ENCODE peak calls at places on chromosomes 6 and 20, in six cellular contexts. B is stromal cell of bone marrow; F is AG09319; G is naive thymus-derived CD8-positive, alpha-beta T cell; W is T-helper 1 cell; D is cardiac muscle cell. S is an unnamed sample.

GRCh38 chr6:45678063-45678620 is 300.4 kb upstream of the SUPT3H start:
- DNase-seq in B (no peak), F (no peak), G (no peak), W (no peak), D (no peak), S (no peak)

GRCh38 chr6:26141378-26141901 is 54.2 kb downstream of the HFE start:
- DNase-seq in B (no peak), F (no peak), G (no peak), W (no peak), D (peak; percentile 3), S (no peak)

GRCh38 chr20:57480444-57481152 is 44.3 kb downstream of the CTCFL start:
- DNase-seq in B (no peak), F (no peak), G (peak; percentile 81), W (no peak), D (peak; percentile 62), S (no peak)

GRCh38 chr20:45857836-45858250 is 429 bp downstream of the ZSWIM3 start:
- DNase-seq in B (no peak), F (no peak), G (no peak), W (no peak), D (no peak), S (no peak)

GRCh38 chr20:49675368-49676151 is 38.1 kb downstream of the B4GALT5 start:
- DNase-seq in B (no peak), F (no peak), G (no peak), W (no peak), D (no peak), S (no peak)

GRCh38 chr6:152952866-152953509 is 29.9 kb downstream of the FBXO5 start:
- DNase-seq in B (peak; percentile 25), F (no peak), G (no peak), W (no peak), D (peak; percentile 10), S (no peak)

GRCh38 chr6:6856538-6857523 is 250.9 kb upstream of the RREB1 start:
- DNase-seq in B (peak; percentile 40), F (no peak), G (peak; percentile 68), W (no peak), D (peak; percentile 43), S (no peak)

GRCh38 chr6:63306446-63306845 is 13.3 kb downstream of the LGSN start:
- DNase-seq in B (no peak), F (no peak), G (no peak), W (no peak), D (no peak), S (no peak)

GRCh38 chr6:162090734-162091133 is 636.8 kb downstream of the PRKN start:
- DNase-seq in B (no peak), F (peak; percentile 97), G (no peak), W (no peak), D (no peak), S (peak; percentile 29)

GRCh38 chr6:169931223-169931760 is 179.9 kb downstream of the ERMARD start:
- DNase-seq in B (no peak), F (no peak), G (no peak), W (no peak), D (no peak), S (no peak)

GRCh38 chr6:87907521-87907920 is 140.1 kb upstream of the SPACA1 start:
- DNase-seq in B (peak; percentile 76), F (no peak), G (no peak), W (no peak), D (no peak), S (peak; percentile 43)

GRCh38 chr20:51460569-51461265 is 81.8 kb downstream of the NFATC2 start:
- DNase-seq in B (no peak), F (no peak), G (no peak), W (no peak), D (no peak), S (no peak)

GRCh38 chr6:44126320-44127149 is 717 bp downstream of the MRPL14 start:
- DNase-seq in B (peak; percentile 57), F (no peak), G (peak; percentile 73), W (peak; percentile 56), D (peak; percentile 77), S (peak; percentile 51)

GRCh38 chr6:168526841-168527281 is 85.9 kb downstream of the SMOC2 start:
- DNase-seq in B (no peak), F (no peak), G (no peak), W (no peak), D (no peak), S (no peak)

GRCh38 chr6:111854683-111855082 is 18.6 kb downstream of the FYN start:
- DNase-seq in B (no peak), F (no peak), G (no peak), W (no peak), D (no peak), S (no peak)

GRCh38 chr20:47792021-47792618 is 6.8 kb upstream of the SULF2 start:
- DNase-seq in B (peak; percentile 98), F (peak; percentile 90), G (no peak), W (no peak), D (no peak), S (peak; percentile 91)

GRCh38 chr6:11363881-11364576 is 131.6 kb upstream of the NEDD9 start:
- DNase-seq in B (no peak), F (no peak), G (no peak), W (no peak), D (no peak), S (no peak)

GRCh38 chr20:20741067-20742045 is 28.9 kb upstream of the RALGAPA2 start:
- DNase-seq in B (no peak), F (no peak), G (no peak), W (no peak), D (no peak), S (no peak)